ENCODE peak calls at places on chromosomes 1 and 21, in six cellular contexts. P is A549; B is tibial nerve; O is body of pancreas; J is substantia nigra; Y is naive thymus-derived CD4-positive, alpha-beta T cell. S is an unnamed sample.

GRCh38 chr1:105533996-105534395 is 1522.5 kb upstream of the PRMT6 start:
- DNase-seq in J (no peak), Y (no peak), O (no peak), B (no peak), P (no peak), S (no peak)

GRCh38 chr1:93680121-93681094 is 1.2 kb downstream of the BCAR3 start:
- DNase-seq in P (peak), J (peak), O (peak), B (peak), Y (peak), S (peak)

GRCh38 chr1:63148825-63149645 is 173.3 kb upstream of the FOXD3 start:
- DNase-seq in O (peak), P (peak), J (peak), Y (no peak), B (peak), S (peak)

GRCh38 chr1:172658871-172659453 is at the start of gene FASLG:
- DNase-seq in P (no peak), B (no peak), J (no peak), Y (no peak), O (no peak), S (peak)

GRCh38 chr1:152884966-152885624 is 7.0 kb downstream of the SMCP start:
- DNase-seq in O (no peak), J (no peak), P (no peak), Y (no peak), B (no peak), S (no peak)

GRCh38 chr1:233381806-233382205 is 54.3 kb downstream of the MAP3K21 start:
- DNase-seq in B (no peak), O (no peak), P (no peak), Y (no peak), J (no peak), S (no peak)

GRCh38 chr1:16158993-16159831 is 3.3 kb upstream of the EPHA2 start:
- DNase-seq in P (no peak), B (no peak), J (no peak), O (no peak), Y (no peak), S (no peak)

GRCh38 chr21:41361786-41362604 is at the start of gene MX2:
- DNase-seq in Y (peak), P (no peak), O (peak), B (peak), J (no peak), S (no peak)

GRCh38 chr1:8370928-8371327 is 53.0 kb downstream of the SLC45A1 start:
- DNase-seq in B (no peak), P (no peak), O (no peak), J (no peak), Y (no peak), S (no peak)

GRCh38 chr1:151104630-151105029 is 34.1 kb downstream of the GABPB2 start:
- DNase-seq in O (no peak), J (no peak), B (no peak), P (no peak), Y (no peak), S (no peak)

GRCh38 chr1:33687000-33687399 is 176.9 kb upstream of the HMGB4 start:
- DNase-seq in B (no peak), Y (no peak), J (no peak), O (no peak), P (no peak), S (no peak)

GRCh38 chr1:63690966-63691365 is 82.9 kb upstream of the ROR1 start:
- DNase-seq in Y (no peak), P (no peak), J (no peak), O (no peak), B (no peak), S (no peak)

GRCh38 chr1:33147997-33148314 is 33.9 kb downstream of the TRIM62 start:
- DNase-seq in J (no peak), Y (no peak), B (no peak), P (peak), O (no peak), S (no peak)

GRCh38 chr1:238951809-238952208 is 434.6 kb upstream of the CHRM3 start:
- DNase-seq in P (peak), Y (no peak), B (peak), J (peak), O (peak), S (no peak)

GRCh38 chr1:119286587-119287181 is 81.9 kb upstream of the HAO2 start:
- DNase-seq in B (no peak), P (peak), O (no peak), J (peak), Y (peak), S (no peak)

GRCh38 chr21:36788116-36788515 is 89.2 kb downstream of the SIM2 start:
- DNase-seq in O (no peak), P (peak), B (no peak), Y (no peak), J (no peak), S (no peak)

GRCh38 chr1:196497824-196498223 is 110.4 kb downstream of the KCNT2 start:
- DNase-seq in P (no peak), O (no peak), Y (no peak), B (no peak), J (no peak), S (no peak)

GRCh38 chr21:46634966-46635323 is 529 bp upstream of the PRMT2 start:
- DNase-seq in J (peak), P (peak), Y (no peak), B (peak), O (peak), S (peak)

GRCh38 chr21:17458279-17458678 is 54.6 kb upstream of the CXADR start:
- DNase-seq in O (no peak), Y (no peak), B (no peak), P (no peak), J (no peak), S (no peak)

GRCh38 chr1:61533546-61533945 is 191.4 kb downstream of the TM2D1 start:
- DNase-seq in Y (no peak), B (no peak), O (no peak), J (no peak), P (no peak), S (no peak)

DNA sequence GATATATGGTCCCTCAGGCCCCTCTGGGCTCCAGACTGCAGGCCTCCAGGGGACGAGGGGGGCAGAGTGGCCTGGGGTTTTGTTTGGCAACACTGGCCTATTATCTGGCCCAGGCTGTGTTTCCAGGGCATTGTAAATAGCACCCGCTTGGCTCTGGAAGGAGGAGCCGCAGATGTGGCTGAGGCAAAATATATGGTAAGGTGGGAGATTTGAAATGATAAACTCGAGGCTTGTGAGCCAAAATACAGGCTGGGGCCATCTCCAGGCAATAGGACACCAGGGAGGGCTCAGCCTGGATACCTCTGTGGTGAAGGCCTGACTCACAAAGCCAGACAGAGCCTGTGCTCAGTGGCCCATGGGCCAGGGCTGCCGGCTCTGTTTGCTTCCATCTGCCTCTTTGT is 14.0 kb downstream of the NAV1 start:
- DNase-seq in Y (no peak), J (peak), B (no peak), O (no peak), P (no peak), S (no peak)
- H3K27ac ChIP-seq in Y (no peak), J (peak), B (peak), O (no peak), P (peak), S (peak)

DNA sequence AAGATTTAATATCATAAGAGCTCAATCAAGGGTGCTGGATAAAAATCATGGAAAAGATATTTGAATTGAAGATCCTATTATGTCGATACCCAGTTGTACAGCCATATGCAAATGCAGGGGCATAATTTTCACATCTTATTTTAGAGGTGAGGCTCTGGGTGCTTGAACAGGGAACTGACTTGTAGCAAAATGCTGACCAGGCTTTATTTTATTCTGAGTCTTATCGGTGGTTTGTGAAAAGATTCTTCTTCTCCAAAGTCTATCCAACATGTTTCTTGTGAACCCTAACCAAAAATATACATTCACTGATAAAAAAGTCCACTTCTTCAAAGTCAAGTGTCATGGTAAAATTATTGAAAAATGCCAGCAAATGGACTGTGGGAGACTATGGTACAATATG is 475.5 kb upstream of the NEGR1 start:
- DNase-seq in O (no peak), Y (no peak), P (no peak), B (no peak), J (no peak), S (no peak)
- H3K27ac ChIP-seq in O (no peak), Y (no peak), P (no peak), B (no peak), J (no peak), S (no peak)

DNA sequence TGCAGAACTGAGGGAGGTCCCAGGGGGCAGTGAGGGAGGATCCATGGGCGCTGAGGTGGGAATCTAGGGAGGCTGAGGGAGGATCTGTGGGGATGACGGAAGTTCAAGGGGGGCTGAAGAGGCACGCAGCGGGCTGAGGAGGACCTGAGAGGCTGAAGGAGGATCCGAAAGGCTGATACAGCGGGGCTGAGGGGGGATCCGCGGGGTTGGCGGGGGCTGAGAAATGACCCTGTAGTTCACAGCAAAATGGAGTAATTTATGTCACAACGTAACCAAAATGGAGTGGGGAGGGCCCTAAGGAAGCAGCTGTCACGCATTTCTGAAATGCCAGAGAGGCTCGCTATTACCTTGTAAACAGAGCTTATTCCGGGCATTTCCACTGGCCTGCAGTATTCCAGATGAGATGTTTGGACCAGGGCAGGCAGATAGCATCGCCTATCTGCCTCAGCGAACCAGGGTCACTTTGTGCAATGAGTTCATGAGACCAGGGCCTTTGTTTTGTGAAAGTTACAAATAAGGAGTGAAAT is 926 bp upstream of the MRPL55 start:
- DNase-seq in P (no peak), Y (no peak), B (no peak), O (no peak), J (no peak), S (peak)
- H3K27ac ChIP-seq in P (peak), Y (peak), B (peak), O (peak), J (peak), S (peak)

GRCh38 chr21:35071347-35071746 is 22.2 kb upstream of the RUNX1 start:
- DNase-seq in Y (no peak), J (no peak), P (no peak), O (no peak), B (no peak), S (no peak)
- H3K27ac ChIP-seq in Y (no peak), J (no peak), P (no peak), O (no peak), B (no peak), S (no peak)

S was measured in caudate nucleus.